ENCODE peak calls at places on chromosomes 6 and 20, in seven cellular contexts. J is caudate nucleus; Z is progenitor cell of endocrine pancreas; T is heart right ventricle; A is fibroblast of gingiva; O is stimulated activated naive CD4-positive, alpha-beta T cell; S is occipital lobe. G is an unnamed sample.

GRCh38 chr20:60993647-60994046 is 258.4 kb upstream of the CDH4 start:
- DNase-seq in J (no peak), Z (no peak), T (no peak), A (no peak), O (no peak), S (no peak), G (no peak)

GRCh38 chr20:35004749-35005462 is 49.2 kb downstream of the MYH7B start:
- DNase-seq in J (no peak), Z (no peak), T (no peak), A (no peak), O (no peak), S (no peak), G (peak)

GRCh38 chr6:6783736-6784135 is 195.2 kb downstream of the LY86 start:
- DNase-seq in J (no peak), Z (no peak), T (no peak), A (no peak), O (no peak), S (no peak), G (no peak)

GRCh38 chr6:124223596-124223995 is 419.9 kb downstream of the NKAIN2 start:
- DNase-seq in J (no peak), Z (no peak), T (no peak), A (no peak), O (no peak), S (no peak), G (no peak)

GRCh38 chr6:96522469-96523009 is 933 bp downstream of the UFL1 start:
- DNase-seq in J (no peak), Z (no peak), T (no peak), A (peak), O (no peak), S (no peak), G (no peak)

GRCh38 chr6:6918216-6918983 is 189.4 kb upstream of the RREB1 start:
- DNase-seq in J (no peak), Z (no peak), T (no peak), A (peak), O (peak), S (peak), G (no peak)

GRCh38 chr20:36434383-36434782 is 106.9 kb upstream of the MYL9 start:
- DNase-seq in J (no peak), Z (no peak), T (no peak), A (no peak), O (no peak), S (peak), G (no peak)

GRCh38 chr6:30007132-30007764 is 53.8 kb upstream of the POLR1H start:
- DNase-seq in J (no peak), Z (no peak), T (no peak), A (no peak), O (peak), S (no peak), G (peak)

GRCh38 chr6:6734463-6735455 is 146.2 kb downstream of the LY86 start:
- DNase-seq in J (no peak), Z (no peak), T (no peak), A (no peak), O (no peak), S (no peak), G (no peak)

GRCh38 chr20:19673575-19673974 is 84.5 kb upstream of the RIN2 start:
- DNase-seq in J (no peak), Z (no peak), T (no peak), A (no peak), O (no peak), S (no peak), G (no peak)

GRCh38 chr20:24382775-24383174 is 86.7 kb upstream of the SYNDIG1 start:
- DNase-seq in J (no peak), Z (no peak), T (no peak), A (no peak), O (no peak), S (no peak), G (no peak)

GRCh38 chr20:38139156-38139912 is 25.7 kb downstream of the TGM2 start:
- DNase-seq in J (no peak), Z (no peak), T (no peak), A (no peak), O (no peak), S (no peak), G (peak)

GRCh38 chr6:154410619-154411044 is 54.0 kb upstream of the IPCEF1 start:
- DNase-seq in J (no peak), Z (no peak), T (peak), A (peak), O (no peak), S (peak), G (no peak)

GRCh38 chr6:34680802-34681515 is 15.6 kb downstream of the ILRUN start:
- DNase-seq in J (no peak), Z (no peak), T (no peak), A (no peak), O (no peak), S (no peak), G (no peak)

GRCh38 chr6:85473748-85474147 is 23.9 kb downstream of the NT5E start:
- DNase-seq in J (no peak), Z (no peak), T (no peak), A (no peak), O (no peak), S (no peak), G (no peak)

GRCh38 chr6:20403766-20404640 is 2.3 kb downstream of the E2F3 start:
- DNase-seq in J (peak), Z (no peak), T (peak), A (peak), O (peak), S (peak), G (no peak)

GRCh38 chr6:79498842-79499241 is 38.4 kb downstream of the LCA5 start:
- DNase-seq in J (no peak), Z (no peak), T (no peak), A (no peak), O (no peak), S (no peak), G (no peak)

GRCh38 chr6:68710496-68710895 is 75.4 kb downstream of the ADGRB3 start:
- DNase-seq in J (no peak), Z (no peak), T (no peak), A (no peak), O (no peak), S (no peak), G (no peak)

GRCh38 chr6:4055420-4056041 is 23.4 kb downstream of the FAM217A start:
- DNase-seq in J (no peak), Z (no peak), T (peak), A (peak), O (no peak), S (no peak), G (no peak)

GRCh38 chr6:26501482-26501986 is 1.4 kb downstream of the BTN1A1 start:
- DNase-seq in J (peak), Z (no peak), T (peak), A (no peak), O (peak), S (no peak), G (peak)

GRCh38 chr6:2775003-2775402 is 9.8 kb downstream of the WRNIP1 start:
- DNase-seq in J (no peak), Z (no peak), T (no peak), A (no peak), O (no peak), S (no peak), G (no peak)

GRCh38 chr6:1618305-1619105 is 8.8 kb downstream of the FOXC1 start:
- DNase-seq in J (no peak), Z (no peak), T (no peak), A (no peak), O (no peak), S (no peak), G (no peak)

GRCh38 chr6:14194483-14194882 is 76.9 kb downstream of the CD83 start:
- DNase-seq in J (no peak), Z (no peak), T (no peak), A (no peak), O (no peak), S (no peak), G (no peak)

GRCh38 chr20:7274870-7275269 is 507.4 kb downstream of the BMP2 start:
- DNase-seq in J (no peak), Z (no peak), T (no peak), A (no peak), O (no peak), S (no peak), G (no peak)

GRCh38 chr20:63086421-63087235 is 79.9 kb upstream of the BHLHE23 start:
- DNase-seq in J (no peak), Z (no peak), T (no peak), A (no peak), O (no peak), S (no peak), G (peak)

GRCh38 chr6:42046491-42047219 is 3.7 kb upstream of the TAF8 start:
- DNase-seq in J (no peak), Z (no peak), T (no peak), A (peak), O (peak), S (no peak), G (no peak)

GRCh38 chr6:140907235-140907634 is 1225.5 kb upstream of the GJE1 start:
- DNase-seq in J (no peak), Z (no peak), T (no peak), A (no peak), O (no peak), S (no peak), G (no peak)

GRCh38 chr6:36025932-36026327 is 1.5 kb upstream of the SLC26A8 start:
- DNase-seq in J (no peak), Z (no peak), T (no peak), A (no peak), O (no peak), S (no peak), G (no peak)

GRCh38 chr20:64070244-64070993 is 7.4 kb downstream of the TCEA2 start:
- DNase-seq in J (no peak), Z (no peak), T (no peak), A (no peak), O (no peak), S (no peak), G (peak)

GRCh38 chr6:147949981-147950622 is 392.5 kb upstream of the SASH1 start:
- DNase-seq in J (no peak), Z (no peak), T (no peak), A (peak), O (no peak), S (no peak), G (no peak)

G was measured in lower lobe of right lung.